ENCODE peak calls at places on chromosome 11, in nine cellular contexts. S, D, U, P, F, H, N, C and Z are unnamed samples.

GRCh38 chr11:72113170-72113808 is 794 bp upstream of the ANAPC15 start:
- DNase-seq in H (no peak), P (no peak), D (no peak), U (no peak), C (no peak), S (no peak), N (peak; percentile 33), F (no peak), Z (no peak)

GRCh38 chr11:70263363-70263762 is 7.1 kb upstream of the PPFIA1 start:
- DNase-seq in S (no peak), F (peak; percentile 9), N (no peak), D (no peak), P (no peak), H (no peak), U (no peak), C (no peak), Z (no peak)

GRCh38 chr11:132028380-132029240 is 658.2 kb downstream of the NTM start:
- DNase-seq in P (no peak), C (no peak), F (no peak), D (peak; percentile 64), U (peak; percentile 74), H (peak; percentile 28), N (no peak), S (peak; percentile 4), Z (peak; percentile 62)

GRCh38 chr11:76445122-76446084 is 585 bp downstream of the EMSY start:
- DNase-seq in F (peak; percentile 83), D (peak; percentile 66), S (peak; percentile 42), C (peak; percentile 79), H (peak; percentile 66), P (peak; percentile 87), U (peak; percentile 95), N (peak; percentile 93), Z (peak; percentile 81)

GRCh38 chr11:69333149-69333710 is 39.3 kb downstream of the MYEOV start:
- DNase-seq in D (no peak), N (no peak), S (no peak), P (no peak), H (peak; percentile 3), C (no peak), U (no peak), F (no peak), Z (no peak)

GRCh38 chr11:45294499-45294898 is 8.4 kb upstream of the SYT13 start:
- DNase-seq in P (no peak), H (no peak), C (no peak), D (no peak), N (no peak), F (no peak), U (no peak), S (no peak), Z (peak; percentile 31)

GRCh38 chr11:34466802-34467488 is 28.2 kb downstream of the CAT start:
- DNase-seq in C (no peak), S (no peak), U (no peak), N (no peak), P (no peak), D (no peak), H (no peak), F (no peak), Z (no peak)

GRCh38 chr11:120330045-120330444 is 4.9 kb downstream of the TLCD5 start:
- DNase-seq in U (no peak), H (no peak), N (no peak), F (no peak), S (no peak), P (no peak), D (no peak), C (no peak), Z (no peak)

GRCh38 chr11:69055598-69056516 is 7.1 kb downstream of the TPCN2 start:
- DNase-seq in N (no peak), H (peak; percentile 84), C (no peak), D (no peak), P (peak; percentile 79), F (no peak), U (no peak), S (no peak), Z (no peak)

GRCh38 chr11:6268811-6269210 is 9.2 kb downstream of the CCKBR start:
- DNase-seq in S (no peak), H (no peak), D (no peak), N (no peak), F (no peak), U (no peak), C (no peak), P (no peak), Z (no peak)

GRCh38 chr11:111439905-111440304 is 60.8 kb upstream of the POU2AF1 start:
- DNase-seq in C (no peak), H (no peak), S (no peak), P (no peak), U (no peak), F (no peak), N (no peak), D (no peak), Z (no peak)

GRCh38 chr11:119729581-119730346 is 764 bp upstream of the NECTIN1 start:
- DNase-seq in U (peak; percentile 61), D (peak; percentile 62), S (no peak), H (peak; percentile 52), P (peak; percentile 78), F (peak; percentile 76), C (peak; percentile 32), N (peak; percentile 67), Z (peak; percentile 92)

GRCh38 chr11:36619502-36619901 is 21.5 kb upstream of the RAG2 start:
- DNase-seq in F (no peak), D (no peak), U (peak; percentile 72), P (no peak), S (no peak), H (no peak), N (peak; percentile 12), C (no peak), Z (no peak)

GRCh38 chr11:94545641-94546470 is 2.1 kb downstream of the FUT4 start:
- DNase-seq in D (no peak), C (no peak), H (no peak), P (no peak), F (no peak), S (no peak), U (no peak), N (no peak), Z (peak; percentile 73)
- H3K4me3 ChIP-seq in D (peak overlapping the region; percentile 68), C (no peak overlapping the region), H (peak overlapping the region; percentile 54), P (peak overlapping the region; percentile 73), F (peak overlapping the region; percentile 82), S (peak overlapping the region; percentile 66), U (no peak overlapping the region), N (peak overlapping the region; percentile 83), Z (peak overlapping the region; percentile 70)

DNA sequence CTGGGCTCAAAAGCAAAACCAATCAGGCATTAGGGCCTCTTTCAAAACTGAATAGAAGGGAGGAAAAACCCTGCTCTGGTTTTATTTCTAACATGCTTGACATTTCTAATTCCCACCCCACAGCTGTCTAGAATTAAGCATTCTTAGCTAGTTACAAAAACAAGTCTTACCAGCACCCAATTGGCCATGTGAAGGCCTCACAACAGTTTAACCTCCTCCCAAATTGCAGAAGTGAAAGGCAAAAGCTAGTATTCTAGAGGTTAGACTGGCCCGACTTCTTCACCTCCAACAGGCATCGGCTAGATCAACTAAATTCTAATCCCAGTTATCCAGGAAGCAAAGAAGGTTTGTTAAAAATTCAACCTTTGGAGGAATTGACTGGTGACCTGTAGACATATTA is 6.5 kb downstream of the SF1 start:
- DNase-seq in C (no peak), P (no peak), F (no peak), H (no peak), N (no peak), D (no peak), S (no peak), U (no peak), Z (no peak)
- H3K4me1 ChIP-seq in C (peaks cover 8% of the 10 kb centered on the region), P (peaks cover 68% of the 10 kb centered on the region), F (peaks cover 69% of the 10 kb centered on the region), H (peaks cover 73% of the 10 kb centered on the region), N (peaks cover 15% of the 10 kb centered on the region), D (peaks cover 39% of the 10 kb centered on the region), S (peaks cover 13% of the 10 kb centered on the region), U (peaks cover 31% of the 10 kb centered on the region), Z (peaks cover 3% of the 10 kb centered on the region)

DNA sequence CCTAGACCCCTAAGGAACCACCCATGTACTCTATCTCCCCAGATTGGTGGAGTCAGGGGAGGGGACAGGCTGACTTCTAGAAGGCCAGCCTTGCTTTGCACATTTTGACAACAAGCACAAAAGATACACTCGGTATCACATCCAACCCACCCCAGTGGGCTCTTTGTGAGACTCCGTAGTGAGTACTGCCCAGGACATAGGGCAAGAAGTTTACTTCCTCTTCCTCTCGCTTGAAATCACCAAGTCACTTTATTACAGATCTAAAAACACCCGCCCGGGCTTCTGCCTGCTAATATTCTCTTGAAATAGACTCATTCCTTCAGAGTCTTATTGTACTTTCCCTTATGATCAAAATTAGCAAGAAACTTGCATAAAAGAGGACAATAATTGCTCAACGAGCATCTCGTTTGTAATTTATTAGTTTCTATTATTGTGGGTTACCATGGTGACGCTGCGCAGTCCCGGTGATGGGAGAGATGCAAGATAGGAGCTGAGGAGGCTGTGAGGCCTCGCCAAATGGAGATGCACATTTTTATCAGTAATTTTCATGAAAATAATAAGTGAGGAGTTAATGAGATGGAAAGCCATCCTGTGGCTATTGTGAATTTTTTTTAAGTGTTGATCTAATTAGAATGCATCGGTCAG is 96.9 kb downstream of the FEZ1 start:
- DNase-seq in N (no peak), F (no peak), H (no peak), S (no peak), U (no peak), D (no peak), P (no peak), C (no peak), Z (no peak)
- H3K27me3 ChIP-seq in N (no peaks in the 10 kb centered on the region), F (no peaks in the 10 kb centered on the region), H (peaks cover 2% of the 10 kb centered on the region), S (peaks cover 59% of the 10 kb centered on the region), U (peaks cover 4% of the 10 kb centered on the region), D (no peaks in the 10 kb centered on the region), P (no peaks in the 10 kb centered on the region), C (peaks cover 40% of the 10 kb centered on the region), Z (no peaks in the 10 kb centered on the region)

DNA sequence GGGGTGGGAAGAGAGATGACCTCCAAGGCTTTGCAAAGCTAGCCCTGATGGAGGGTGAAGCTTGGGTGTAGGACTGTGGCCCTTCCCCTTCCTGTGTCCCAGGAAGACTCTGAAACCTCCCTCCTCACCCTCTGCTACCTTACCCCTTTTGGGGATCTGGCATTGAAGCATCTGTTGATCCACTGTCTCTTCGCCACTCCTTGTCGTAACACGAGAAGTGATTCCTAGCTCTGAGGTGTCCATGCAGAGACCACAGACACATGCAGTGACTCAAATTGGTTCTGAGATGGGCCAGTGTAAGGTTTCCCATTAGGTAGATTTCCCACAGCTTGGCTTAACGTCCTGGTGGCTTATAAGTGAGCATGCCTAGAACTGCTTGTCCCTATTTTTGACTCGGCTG is 101.4 kb downstream of the ZBTB16 start:
- DNase-seq in F (peak; percentile 73), P (no peak), C (no peak), D (no peak), S (no peak), H (no peak), N (no peak), U (no peak), Z (no peak)
- H3K4me3 ChIP-seq in F (peak overlapping the region; percentile 62), P (no peak overlapping the region), C (no peak overlapping the region), D (no peak overlapping the region), S (no peak overlapping the region), H (no peak overlapping the region), N (peak overlapping the region; percentile 70), U (no peak overlapping the region), Z (peak overlapping the region; percentile 23)